ENCODE peak calls at places on chromosome 1, in five cellular contexts. Y is aorta; W is suprapubic skin; S is CD8-positive, alpha-beta memory T cell; O is tibial nerve. Z is an unnamed sample.
A peak's percentile ranks its signal among the peaks of the same experiment; 100 is the strongest.

GRCh38 chr1:220462756-220463155 is 65.2 kb upstream of the MARK1 start:
- DNase-seq in O (no peak), W (no peak), S (no peak), Y (no peak), Z (no peak)

GRCh38 chr1:196160066-196160795 is 448.0 kb downstream of the KCNT2 start:
- DNase-seq in Y (no peak), W (no peak), O (no peak), S (no peak), Z (no peak)

GRCh38 chr1:18191037-18191867 is 83.7 kb downstream of the IGSF21 start:
- DNase-seq in S (no peak), O (no peak), Y (no peak), W (no peak), Z (no peak)

GRCh38 chr1:221394011-221394544 is 347.8 kb downstream of the DUSP10 start:
- DNase-seq in O (no peak), W (no peak), Y (no peak), S (no peak), Z (no peak)

GRCh38 chr1:51567653-51568052 is 48.6 kb upstream of the EPS15 start:
- DNase-seq in S (no peak), O (no peak), W (no peak), Y (no peak), Z (no peak)

GRCh38 chr1:205374205-205375078 is 17.7 kb upstream of the KLHDC8A start:
- DNase-seq in Y (no peak), S (no peak), O (no peak), W (no peak), Z (no peak)

GRCh38 chr1:62800825-62801306 is 16.9 kb downstream of the ATG4C start:
- DNase-seq in S (no peak), W (no peak), O (no peak), Y (no peak), Z (no peak)

GRCh38 chr1:150487763-150488115 is 520 bp downstream of the TARS2 start:
- DNase-seq in S (no peak), W (no peak), Y (no peak), O (no peak), Z (no peak)

GRCh38 chr1:152539901-152540300 is 25.6 kb downstream of the CRCT1 start:
- DNase-seq in W (no peak), O (no peak), S (no peak), Y (no peak), Z (no peak)

GRCh38 chr1:149962736-149963135 is 26.1 kb upstream of the MTMR11 start:
- DNase-seq in S (no peak), W (no peak), O (no peak), Y (no peak), Z (no peak)

GRCh38 chr1:89780721-89781120 is 40.1 kb upstream of the LRRC8D start:
- DNase-seq in S (no peak), O (no peak), Y (no peak), W (no peak), Z (no peak)

GRCh38 chr1:110602466-110602865 is 3.7 kb downstream of the KCNA2 start:
- DNase-seq in O (peak; percentile 28), S (no peak), W (no peak), Y (no peak), Z (no peak)
- H3K27me3 ChIP-seq in O (no peaks in the 10 kb centered on the region), S (peaks cover 29% of the 10 kb centered on the region), W (peaks cover 40% of the 10 kb centered on the region), Y (no peaks in the 10 kb centered on the region), Z (peaks cover 92% of the 10 kb centered on the region)

GRCh38 chr1:26066857-26067256 is 573 bp downstream of the TRIM63 start:
- DNase-seq in S (no peak), O (no peak), Y (no peak), W (no peak), Z (peak; percentile 79)

GRCh38 chr1:26067432-26067911 is at the start of gene TRIM63:
- DNase-seq in S (no peak), Y (no peak), W (no peak), O (no peak), Z (peak; percentile 71)

GRCh38 chr1:26060832-26061574 is 6.4 kb downstream of the TRIM63 start:
- DNase-seq in Y (no peak), S (no peak), O (no peak), W (no peak), Z (no peak)

GRCh38 chr1:26066160-26066559 is 1.3 kb downstream of the TRIM63 start:
- DNase-seq in O (no peak), S (no peak), W (no peak), Y (no peak), Z (no peak)

GRCh38 chr1:26064591-26064990 is 2.8 kb downstream of the TRIM63 start:
- DNase-seq in Y (no peak), S (no peak), O (no peak), W (no peak), Z (no peak)
- H3K27ac ChIP-seq in Y (no peak overlapping the region), S (no peak overlapping the region), O (no peak overlapping the region), W (no peak overlapping the region), Z (peak overlapping the region; percentile 96)

GRCh38 chr1:61230523-61230922 is 148.2 kb downstream of the NFIA start:
- DNase-seq in Y (no peak), W (no peak), O (no peak), S (no peak), Z (no peak)
- H3K4me3 ChIP-seq in Y (no peak overlapping the region), W (no peak overlapping the region), O (no peak overlapping the region), S (no peak overlapping the region), Z (no peak overlapping the region)

GRCh38 chr1:47452426-47452825 is 14.6 kb downstream of the FOXD2 start:
- DNase-seq in Y (no peak), W (no peak), O (no peak), S (no peak), Z (no peak)
- H3K27me3 ChIP-seq in Y (no peaks in the 10 kb centered on the region), W (peaks cover 78% of the 10 kb centered on the region), O (no peaks in the 10 kb centered on the region), S (peaks cover 31% of the 10 kb centered on the region), Z (peaks cover 100% of the 10 kb centered on the region)

GRCh38 chr1:21903638-21904474 is 33.3 kb downstream of the HSPG2 start:
- DNase-seq in O (no peak), Y (no peak), S (no peak), W (no peak), Z (no peak)
- H3K27ac ChIP-seq in O (peak overlapping the region; percentile 95), Y (peak overlapping the region; percentile 1), S (peak overlapping the region; percentile 67), W (peak overlapping the region; percentile 88), Z (peak overlapping the region; percentile 90)

GRCh38 chr1:201019321-201019977 is 4.1 kb downstream of the KIF21B start:
- DNase-seq in O (peak; percentile 36), S (peak; percentile 85), Y (no peak), W (no peak), Z (peak; percentile 42)

GRCh38 chr1:201016211-201016651 is 7.3 kb downstream of the KIF21B start:
- DNase-seq in S (no peak), W (no peak), O (no peak), Y (no peak), Z (peak; percentile 33)

GRCh38 chr1:201017828-201018163 is 5.7 kb downstream of the KIF21B start:
- DNase-seq in Y (no peak), O (no peak), W (no peak), S (no peak), Z (no peak)

GRCh38 chr1:201015551-201016091 is 7.9 kb downstream of the KIF21B start:
- DNase-seq in Y (no peak), S (no peak), W (no peak), O (no peak), Z (no peak)

GRCh38 chr1:201016943-201017827 is 6.3 kb downstream of the KIF21B start:
- DNase-seq in S (no peak), Y (no peak), W (no peak), O (no peak), Z (no peak)
- H3K4me3 ChIP-seq in S (no peak overlapping the region), Y (no peak overlapping the region), W (no peak overlapping the region), O (no peak overlapping the region), Z (no peak overlapping the region)

DNA sequence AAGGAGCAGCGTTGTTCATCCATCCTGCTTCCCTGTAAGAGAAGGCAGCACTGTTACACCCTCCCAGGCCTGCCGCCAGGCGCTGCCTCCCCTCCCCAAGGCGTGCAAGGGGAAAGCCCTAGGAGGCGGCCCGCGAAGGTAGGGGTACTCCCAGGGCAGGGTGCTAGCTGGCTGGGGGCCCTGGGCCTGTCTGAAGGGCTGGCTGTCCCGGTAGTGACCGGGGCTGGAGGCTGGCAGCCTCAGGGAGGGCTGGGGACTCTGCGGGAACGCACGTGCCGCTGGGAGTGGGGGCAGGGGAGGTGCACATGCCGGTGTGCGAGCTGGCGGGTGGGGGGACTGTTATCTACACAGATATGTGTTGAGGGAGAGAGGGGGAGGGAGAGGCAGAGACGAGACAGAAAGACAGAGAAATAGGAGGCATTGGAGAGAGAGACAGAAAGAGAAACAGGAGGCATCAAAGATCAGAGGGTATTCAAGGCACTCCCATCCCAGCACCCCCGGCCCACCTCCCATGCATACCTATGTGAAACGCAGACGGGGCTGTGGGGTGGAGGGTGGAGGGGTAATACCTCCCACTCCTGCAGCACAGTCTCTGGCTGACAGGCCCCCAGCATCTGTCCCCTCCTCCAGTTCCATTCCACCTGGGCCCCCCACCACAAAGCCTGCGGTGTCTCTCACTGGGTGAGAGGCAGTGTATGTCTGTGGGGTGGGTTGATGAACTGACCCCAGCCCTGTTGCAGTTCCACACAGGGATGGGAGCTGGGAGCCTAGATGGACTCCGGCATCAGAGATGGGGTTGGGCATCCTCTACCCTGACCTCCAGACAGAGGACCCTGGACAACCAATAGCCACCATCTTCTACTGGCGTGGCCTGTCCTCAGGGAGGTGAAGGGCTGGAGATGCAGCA is 49.9 kb downstream of the RAP1GAP start:
- DNase-seq in S (no peak), W (no peak), O (no peak), Y (no peak), Z (no peak)
- H3K27me3 ChIP-seq in S (no peaks in the 10 kb centered on the region), W (peaks cover 38% of the 10 kb centered on the region), O (no peaks in the 10 kb centered on the region), Y (no peaks in the 10 kb centered on the region), Z (peaks cover 56% of the 10 kb centered on the region)

Z was measured in left ventricle myocardium inferior.